ENCODE peak calls at places on chromosomes 6 and 20, in five cellular contexts. I is brain microvascular endothelial cell, H is esophagus muscularis mucosa, W is prostate gland, R is testis. O is an unnamed sample.

GRCh38 chr6:50819906-50820589 is 1.4 kb downstream of the TFAP2B start:
- DNase-seq in I (no peak), H (no peak), W (no peak), R (no peak), O (no peak)

GRCh38 chr6:39755231-39755630 is 30.0 kb upstream of the KIF6 start:
- DNase-seq in I (peak; percentile 69), H (no peak), W (no peak), R (no peak), O (no peak)

GRCh38 chr6:146429831-146430230 is 113.8 kb upstream of the RAB32 start:
- DNase-seq in I (no peak), H (no peak), W (no peak), R (no peak), O (no peak)

GRCh38 chr6:136090929-136091328 is 159.2 kb downstream of the MTFR2 start:
- DNase-seq in I (no peak), H (no peak), W (no peak), R (no peak), O (peak; percentile 60)

GRCh38 chr6:12037803-12038202 is 25.7 kb downstream of the HIVEP1 start:
- DNase-seq in I (no peak), H (no peak), W (no peak), R (no peak), O (no peak)

GRCh38 chr20:10553326-10553984 is 118.3 kb downstream of the SLX4IP start:
- DNase-seq in I (peak; percentile 86), H (peak; percentile 92), W (peak; percentile 72), R (peak; percentile 82), O (no peak)

GRCh38 chr6:134534708-134535149 is 216.8 kb upstream of the SGK1 start:
- DNase-seq in I (peak; percentile 46), H (no peak), W (no peak), R (no peak), O (no peak)

GRCh38 chr20:37298190-37298939 is 8.9 kb downstream of the MANBAL start:
- DNase-seq in I (peak; percentile 32), H (no peak), W (no peak), R (no peak), O (no peak)

GRCh38 chr20:10984294-10984693 is 310.5 kb upstream of the JAG1 start:
- DNase-seq in I (no peak), H (peak; percentile 39), W (no peak), R (no peak), O (no peak)

GRCh38 chr20:58628491-58629212 is 22.4 kb upstream of the STX16 start:
- DNase-seq in I (no peak), H (no peak), W (no peak), R (no peak), O (no peak)

GRCh38 chr6:67411036-67411435 is 1224.0 kb upstream of the ADGRB3 start:
- DNase-seq in I (peak; percentile 2), H (no peak), W (no peak), R (no peak), O (no peak)

GRCh38 chr6:106194949-106195919 is 109.1 kb downstream of the PRDM1 start:
- DNase-seq in I (no peak), H (no peak), W (no peak), R (no peak), O (peak; percentile 18)

GRCh38 chr20:18322551-18322950 is 34.2 kb downstream of the ZNF133 start:
- DNase-seq in I (no peak), H (no peak), W (no peak), R (no peak), O (no peak)

GRCh38 chr6:169188051-169188863 is 65.4 kb downstream of the THBS2 start:
- DNase-seq in I (peak; percentile 88), H (peak; percentile 55), W (no peak), R (no peak), O (peak; percentile 66)

GRCh38 chr6:105374010-105374420 is 28.9 kb downstream of the PREP start:
- DNase-seq in I (peak; percentile 59), H (no peak), W (no peak), R (no peak), O (no peak)

GRCh38 chr6:27644528-27644927 is 171.6 kb upstream of the ZNF184 start:
- DNase-seq in I (no peak), H (no peak), W (no peak), R (no peak), O (no peak)

GRCh38 chr6:142913036-142913510 is 31.9 kb downstream of the HIVEP2 start:
- DNase-seq in I (no peak), H (no peak), W (no peak), R (no peak), O (no peak)

GRCh38 chr6:142914371-142914770 is 30.6 kb downstream of the HIVEP2 start:
- DNase-seq in I (no peak), H (no peak), W (no peak), R (no peak), O (no peak)

GRCh38 chr6:142913511-142914047 is 31.4 kb downstream of the HIVEP2 start:
- DNase-seq in I (no peak), H (no peak), W (no peak), R (peak; percentile 18), O (no peak)

GRCh38 chr6:142916881-142917280 is 28.1 kb downstream of the HIVEP2 start:
- DNase-seq in I (no peak), H (no peak), W (no peak), R (no peak), O (no peak)

GRCh38 chr6:142915129-142915697 is 29.8 kb downstream of the HIVEP2 start:
- DNase-seq in I (no peak), H (no peak), W (no peak), R (no peak), O (no peak)
- H3K27me3 ChIP-seq in I (no peaks in the 10 kb centered on the region), H (no peaks in the 10 kb centered on the region), W (no peaks in the 10 kb centered on the region), R (no peaks in the 10 kb centered on the region), O (no peaks in the 10 kb centered on the region)

GRCh38 chr6:158557927-158558326 is 2.0 kb upstream of the TMEM181 start:
- DNase-seq in I (no peak), H (no peak), W (peak; percentile 22), R (peak; percentile 13), O (no peak)
- H3K4me3 ChIP-seq in I (no peak overlapping the region), H (no peak overlapping the region), W (no peak overlapping the region), R (no peak overlapping the region), O (no peak overlapping the region)

DNA sequence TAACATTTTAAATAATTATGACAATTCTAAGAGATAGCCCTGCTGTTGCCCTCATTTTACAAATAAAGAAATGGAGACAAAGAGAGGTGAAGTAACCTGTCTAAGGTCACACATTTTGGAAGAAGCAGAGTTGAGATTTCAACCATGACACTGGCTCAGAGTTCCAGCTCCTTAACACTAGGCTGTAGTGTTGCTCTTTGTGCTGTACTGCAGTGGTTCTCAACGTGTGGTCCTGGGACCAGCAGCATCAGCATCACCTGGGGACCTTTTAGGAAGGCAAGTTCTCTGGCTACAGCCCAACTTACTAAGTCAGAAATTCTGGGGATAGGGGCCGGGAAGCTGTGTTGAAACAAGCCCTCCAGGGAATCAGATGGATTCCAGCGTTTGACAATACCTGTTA is 62.4 kb upstream of the FERMT1 start:
- DNase-seq in I (no peak), H (no peak), W (no peak), R (no peak), O (no peak)
- TF ChIP-seq CTCF in I (peak; percentile 20), H (no peak), W (no peak), R (no peak), O (no peak)

GRCh38 chr20:2005359-2005758 is 11.5 kb upstream of the PDYN start:
- DNase-seq in I (no peak), H (no peak), W (no peak), R (no peak), O (no peak)
- H3K27me3 ChIP-seq in I (no peaks in the 10 kb centered on the region), H (no peaks in the 10 kb centered on the region), W (no peaks in the 10 kb centered on the region), R (no peaks in the 10 kb centered on the region), O (peaks cover 2% of the 10 kb centered on the region)

DNA sequence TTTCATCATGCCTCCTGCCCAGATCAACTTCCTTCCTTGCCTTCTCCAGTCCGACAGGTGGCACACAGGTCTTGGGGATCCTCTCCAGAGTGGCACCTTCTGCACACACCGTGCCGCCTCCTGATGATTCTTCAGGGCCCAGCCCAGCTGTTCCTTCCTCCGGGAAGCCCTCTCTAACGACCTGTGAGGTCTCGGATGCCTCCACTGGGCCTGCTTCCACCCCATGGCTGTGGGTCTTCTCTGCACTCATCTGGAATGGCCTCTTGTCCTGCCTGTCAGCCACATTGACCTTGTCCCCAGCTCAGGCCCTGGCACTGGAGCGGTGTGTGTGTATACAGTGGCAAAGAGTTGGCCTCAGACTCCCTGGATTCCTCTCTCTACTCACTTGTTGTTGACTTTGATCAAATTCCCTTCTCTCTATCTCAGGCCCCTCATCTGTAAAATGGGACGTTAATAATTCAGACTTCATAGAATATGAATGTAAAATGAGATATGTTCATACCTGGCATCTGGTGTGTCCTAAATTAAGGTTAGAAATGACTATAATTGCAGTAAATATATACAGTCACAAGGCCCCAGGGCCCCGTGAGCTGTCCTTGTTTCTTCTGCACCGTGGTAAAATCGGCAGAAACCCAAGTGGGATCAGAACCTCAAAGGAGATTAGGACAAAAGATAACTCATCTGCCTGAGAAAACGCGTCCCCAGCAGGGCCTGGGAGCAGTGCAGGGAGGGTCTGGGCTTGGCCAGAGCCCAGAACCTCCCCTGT is 1.5 kb downstream of the FAM210B start:
- DNase-seq in I (no peak), H (no peak), W (peak; percentile 30), R (no peak), O (no peak)
- H3K4me3 ChIP-seq in I (peak overlapping the region; percentile 82), H (peak overlapping the region; percentile 87), W (peak overlapping the region; percentile 98), R (peak overlapping the region; percentile 98), O (peak overlapping the region; percentile 86)

GRCh38 chr6:85678602-85679444 is 36.1 kb upstream of the SYNCRIP start:
- DNase-seq in I (peak; percentile 98), H (peak; percentile 100), W (peak; percentile 98), R (peak; percentile 100), O (peak; percentile 97)
- TF ChIP-seq CTCF in I (no peak), H (no peak), W (peak; percentile 4), R (no peak), O (no peak)

O was measured in BJ.